ENCODE peak calls at places on chromosomes 11 and 22, in four cellular contexts. Q is colonic mucosa, J is gastrocnemius medialis, S is cardiac muscle cell. F is an unnamed sample.

GRCh38 chr22:50076646-50077624 is 8.3 kb downstream of the MLC1 start:
- DNase-seq in Q (no peak), J (no peak), S (no peak), F (no peak)

GRCh38 chr11:57460017-57460755 is at the start of gene RTN4RL2:
- DNase-seq in Q (peak), J (no peak), S (peak), F (no peak)

GRCh38 chr11:27696112-27696511 is 4.1 kb downstream of the BDNF start:
- DNase-seq in Q (no peak), J (no peak), S (no peak), F (no peak)

GRCh38 chr11:106540001-106540400 is 462.5 kb downstream of the AASDHPPT start:
- DNase-seq in Q (no peak), J (no peak), S (no peak), F (peak)

GRCh38 chr11:78168539-78169477 is 19.6 kb downstream of the KCTD21 start:
- DNase-seq in Q (peak), J (peak), S (peak), F (no peak)

GRCh38 chr11:58334708-58335107 is 24.2 kb downstream of the OR5B17 start:
- DNase-seq in Q (no peak), J (no peak), S (peak), F (peak)

GRCh38 chr11:60502221-60502775 is 9.7 kb downstream of the MS4A12 start:
- DNase-seq in Q (peak), J (no peak), S (no peak), F (no peak)

GRCh38 chr22:42964994-42965699 is 49.8 kb downstream of the PACSIN2 start:
- DNase-seq in Q (no peak), J (no peak), S (no peak), F (no peak)

GRCh38 chr22:19036523-19037273 is 85.5 kb downstream of the DGCR2 start:
- DNase-seq in Q (no peak), J (no peak), S (peak), F (no peak)

GRCh38 chr22:49910229-49911155 is 7.7 kb downstream of the ALG12 start:
- DNase-seq in Q (no peak), J (no peak), S (no peak), F (no peak)

GRCh38 chr11:106821291-106821690 is 197.0 kb downstream of the GUCY1A2 start:
- DNase-seq in Q (no peak), J (no peak), S (no peak), F (no peak)

GRCh38 chr11:63768232-63769043 is at the start of gene ZFTA:
- DNase-seq in Q (peak), J (peak), S (peak), F (no peak)

GRCh38 chr22:50206599-50206998 is 5.8 kb downstream of the SELENOO start:
- DNase-seq in Q (no peak), J (peak), S (no peak), F (no peak)

GRCh38 chr22:45612940-45613339 is 58.7 kb upstream of the ATXN10 start:
- DNase-seq in Q (no peak), J (no peak), S (peak), F (no peak)

GRCh38 chr11:11850668-11851067 is 8.9 kb downstream of the USP47 start:
- DNase-seq in Q (no peak), J (no peak), S (no peak), F (no peak)

GRCh38 chr11:14881794-14882193 is 10.2 kb downstream of the CYP2R1 start:
- DNase-seq in Q (no peak), J (no peak), S (no peak), F (no peak)

GRCh38 chr22:35973388-35973787 is 55.2 kb downstream of the RBFOX2 start:
- DNase-seq in Q (no peak), J (no peak), S (no peak), F (no peak)

GRCh38 chr22:18091916-18092526 is 14.2 kb downstream of the PEX26 start:
- DNase-seq in Q (peak), J (peak), S (peak), F (no peak)

GRCh38 chr11:11985954-11986949 is 22.2 kb downstream of the DKK3 start:
- DNase-seq in Q (no peak), J (no peak), S (no peak), F (no peak)

GRCh38 chr11:19604679-19605375 is 107.8 kb upstream of the NAV2 start:
- DNase-seq in Q (no peak), J (no peak), S (no peak), F (no peak)

GRCh38 chr11:26087095-26087935 is 244.6 kb upstream of the ANO3 start:
- DNase-seq in Q (no peak), J (no peak), S (no peak), F (no peak)

GRCh38 chr11:117223741-117224685 is 7.9 kb downstream of the PCSK7 start:
- DNase-seq in Q (no peak), J (no peak), S (no peak), F (no peak)

GRCh38 chr11:46119352-46120216 is 1.7 kb downstream of the PHF21A start:
- DNase-seq in Q (peak), J (peak), S (peak), F (peak)

GRCh38 chr22:49394116-49394785 is 433.4 kb downstream of the BRD1 start:
- DNase-seq in Q (peak), J (no peak), S (no peak), F (no peak)

GRCh38 chr22:36737776-36738175 is 34.2 kb upstream of the CACNG2 start:
- DNase-seq in Q (peak), J (no peak), S (no peak), F (no peak)

GRCh38 chr11:21552910-21553309 is 640.0 kb upstream of the ANO5 start:
- DNase-seq in Q (no peak), J (no peak), S (no peak), F (no peak)

GRCh38 chr22:44270556-44270880 is 42.2 kb downstream of the SHISAL1 start:
- DNase-seq in Q (no peak), J (no peak), S (no peak), F (no peak)

GRCh38 chr11:10386361-10386760 is 68.7 kb upstream of the AMPD3 start:
- DNase-seq in Q (no peak), J (no peak), S (no peak), F (no peak)

GRCh38 chr11:3840870-3841425 is at the start of gene RHOG:
- DNase-seq in Q (peak), J (peak), S (peak), F (peak)

GRCh38 chr11:131922220-131922619 is 551.8 kb downstream of the NTM start:
- DNase-seq in Q (no peak), J (no peak), S (no peak), F (no peak)

GRCh38 chr22:44181033-44181911 is 547 bp downstream of the PARVG start:
- DNase-seq in Q (peak), J (no peak), S (no peak), F (no peak)

GRCh38 chr11:83292709-83293435 is 6.7 kb upstream of the CCDC90B start:
- DNase-seq in Q (peak), J (no peak), S (peak), F (peak)

GRCh38 chr11:132343445-132343844 is 973.0 kb downstream of the NTM start:
- DNase-seq in Q (no peak), J (no peak), S (no peak), F (peak)

GRCh38 chr11:20669833-20670684 is 673 bp downstream of the NELL1 start:
- DNase-seq in Q (no peak), J (no peak), S (peak), F (no peak)

GRCh38 chr11:128471138-128471661 is 116.2 kb downstream of the ETS1 start:
- DNase-seq in Q (no peak), J (no peak), S (no peak), F (no peak)

GRCh38 chr11:69243496-69244200 is 50.3 kb upstream of the MYEOV start:
- DNase-seq in Q (peak), J (no peak), S (no peak), F (no peak)

GRCh38 chr11:130427581-130428211 is 713 bp downstream of the ADAMTS8 start:
- DNase-seq in Q (no peak), J (no peak), S (no peak), F (no peak)

GRCh38 chr11:79208126-79208525 is 232.7 kb downstream of the TENM4 start:
- DNase-seq in Q (no peak), J (no peak), S (no peak), F (no peak)